ENCODE peak calls at places on chromosomes 7 and 10, in five cellular contexts. One of them, this sample, is unnamed.

GRCh38 chr7:136953386-136953785 is 84.9 kb downstream of the CHRM2 start:
- DNase-seq in heart left ventricle: no peak
- DNase-seq in HCT116: no peak
- DNase-seq in right lobe of liver: no peak
- DNase-seq in endothelial cell of umbilical vein: peak; percentile 25
- DNase-seq in this sample: no peak

GRCh38 chr7:16066805-16067459 is 354.4 kb downstream of the CRPPA start:
- DNase-seq in heart left ventricle: no peak
- DNase-seq in HCT116: no peak
- DNase-seq in right lobe of liver: no peak
- DNase-seq in endothelial cell of umbilical vein: peak; percentile 50
- DNase-seq in this sample: no peak

GRCh38 chr10:14134275-14134674 is 196.4 kb downstream of the FRMD4A start:
- DNase-seq in heart left ventricle: no peak
- DNase-seq in HCT116: no peak
- DNase-seq in right lobe of liver: no peak
- DNase-seq in endothelial cell of umbilical vein: no peak
- DNase-seq in this sample: no peak

GRCh38 chr7:65477326-65477725 is 103.7 kb downstream of the ZNF92 start:
- DNase-seq in heart left ventricle: no peak
- DNase-seq in HCT116: peak; percentile 46
- DNase-seq in right lobe of liver: no peak
- DNase-seq in endothelial cell of umbilical vein: no peak
- DNase-seq in this sample: peak; percentile 47

GRCh38 chr7:48255046-48255445 is 83.8 kb downstream of the ABCA13 start:
- DNase-seq in heart left ventricle: no peak
- DNase-seq in HCT116: no peak
- DNase-seq in right lobe of liver: no peak
- DNase-seq in endothelial cell of umbilical vein: peak; percentile 6
- DNase-seq in this sample: no peak

GRCh38 chr7:70071786-70072185 is 473.5 kb downstream of the AUTS2 start:
- DNase-seq in heart left ventricle: no peak
- DNase-seq in HCT116: no peak
- DNase-seq in right lobe of liver: peak; percentile 76
- DNase-seq in endothelial cell of umbilical vein: no peak
- DNase-seq in this sample: no peak

GRCh38 chr7:16708980-16709379 is 44.6 kb upstream of the TSPAN13 start:
- DNase-seq in heart left ventricle: peak; percentile 41
- DNase-seq in HCT116: no peak
- DNase-seq in right lobe of liver: no peak
- DNase-seq in endothelial cell of umbilical vein: peak; percentile 45
- DNase-seq in this sample: no peak

GRCh38 chr7:106521541-106521940 is 139.4 kb downstream of the CCDC71L start:
- DNase-seq in heart left ventricle: no peak
- DNase-seq in HCT116: no peak
- DNase-seq in right lobe of liver: no peak
- DNase-seq in endothelial cell of umbilical vein: no peak
- DNase-seq in this sample: no peak

GRCh38 chr7:98394377-98394836 is 6.5 kb downstream of the BAIAP2L1 start:
- DNase-seq in heart left ventricle: no peak
- DNase-seq in HCT116: peak; percentile 34
- DNase-seq in right lobe of liver: no peak
- DNase-seq in endothelial cell of umbilical vein: no peak
- DNase-seq in this sample: no peak

GRCh38 chr7:143257501-143257900 is 5.7 kb upstream of the GSTK1 start:
- DNase-seq in heart left ventricle: no peak
- DNase-seq in HCT116: no peak
- DNase-seq in right lobe of liver: no peak
- DNase-seq in endothelial cell of umbilical vein: no peak
- DNase-seq in this sample: no peak

GRCh38 chr10:16449454-16449853 is 12.6 kb downstream of the PTER start:
- DNase-seq in heart left ventricle: no peak
- DNase-seq in HCT116: no peak
- DNase-seq in right lobe of liver: no peak
- DNase-seq in endothelial cell of umbilical vein: no peak
- DNase-seq in this sample: no peak

GRCh38 chr10:99777918-99778716 is 4.3 kb upstream of the ABCC2 start:
- DNase-seq in heart left ventricle: no peak
- DNase-seq in HCT116: no peak
- DNase-seq in right lobe of liver: peak; percentile 66
- DNase-seq in endothelial cell of umbilical vein: peak; percentile 37
- DNase-seq in this sample: no peak

GRCh38 chr7:39824801-39825200 is 125.3 kb upstream of the CDK13 start:
- DNase-seq in heart left ventricle: no peak
- DNase-seq in HCT116: no peak
- DNase-seq in right lobe of liver: no peak
- DNase-seq in endothelial cell of umbilical vein: no peak
- DNase-seq in this sample: no peak

GRCh38 chr7:25862254-25862992 is 289.6 kb upstream of the NFE2L3 start:
- DNase-seq in heart left ventricle: peak; percentile 89
- DNase-seq in HCT116: peak; percentile 100
- DNase-seq in right lobe of liver: peak; percentile 77
- DNase-seq in endothelial cell of umbilical vein: peak; percentile 100
- DNase-seq in this sample: peak; percentile 89

GRCh38 chr10:47165711-47166404 is 134.1 kb upstream of the GDF10 start:
- DNase-seq in heart left ventricle: peak; percentile 40
- DNase-seq in HCT116: no peak
- DNase-seq in right lobe of liver: peak; percentile 73
- DNase-seq in endothelial cell of umbilical vein: peak; percentile 11
- DNase-seq in this sample: peak; percentile 36

GRCh38 chr7:22853674-22854157 is 31.1 kb upstream of the TOMM7 start:
- DNase-seq in heart left ventricle: peak; percentile 40
- DNase-seq in HCT116: peak; percentile 54
- DNase-seq in right lobe of liver: no peak
- DNase-seq in endothelial cell of umbilical vein: peak; percentile 14
- DNase-seq in this sample: peak; percentile 45

GRCh38 chr10:76430330-76430729 is 998.9 kb downstream of the LRMDA start:
- DNase-seq in heart left ventricle: no peak
- DNase-seq in HCT116: no peak
- DNase-seq in right lobe of liver: no peak
- DNase-seq in endothelial cell of umbilical vein: peak; percentile 4
- DNase-seq in this sample: no peak

GRCh38 chr10:70891636-70892035 is 3.3 kb upstream of the PCBD1 start:
- DNase-seq in heart left ventricle: no peak
- DNase-seq in HCT116: no peak
- DNase-seq in right lobe of liver: no peak
- DNase-seq in endothelial cell of umbilical vein: peak; percentile 36
- DNase-seq in this sample: no peak

GRCh38 chr10:96586419-96587254 is at the start of gene TM9SF3:
- DNase-seq in heart left ventricle: peak; percentile 95
- DNase-seq in HCT116: peak; percentile 49
- DNase-seq in right lobe of liver: peak; percentile 96
- DNase-seq in endothelial cell of umbilical vein: peak; percentile 84
- DNase-seq in this sample: peak; percentile 94

GRCh38 chr10:114151892-114152291 is 22.1 kb downstream of the CCDC186 start:
- DNase-seq in heart left ventricle: no peak
- DNase-seq in HCT116: no peak
- DNase-seq in right lobe of liver: no peak
- DNase-seq in endothelial cell of umbilical vein: no peak
- DNase-seq in this sample: no peak

GRCh38 chr10:79400567-79401004 is 44.8 kb downstream of the ZCCHC24 start:
- DNase-seq in heart left ventricle: no peak
- DNase-seq in HCT116: peak; percentile 8
- DNase-seq in right lobe of liver: no peak
- DNase-seq in endothelial cell of umbilical vein: no peak
- DNase-seq in this sample: peak; percentile 58

GRCh38 chr10:7410306-7410799 is 481 bp downstream of the SFMBT2 start:
- DNase-seq in heart left ventricle: peak; percentile 32
- DNase-seq in HCT116: no peak
- DNase-seq in right lobe of liver: no peak
- DNase-seq in endothelial cell of umbilical vein: no peak
- DNase-seq in this sample: peak; percentile 16

GRCh38 chr10:88062798-88063472 is 199.5 kb downstream of the PTEN start:
- DNase-seq in heart left ventricle: no peak
- DNase-seq in HCT116: no peak
- DNase-seq in right lobe of liver: peak; percentile 63
- DNase-seq in endothelial cell of umbilical vein: peak; percentile 69
- DNase-seq in this sample: no peak

GRCh38 chr7:149735779-149736477 is 37.5 kb downstream of the ZNF467 start:
- DNase-seq in heart left ventricle: no peak
- DNase-seq in HCT116: no peak
- DNase-seq in right lobe of liver: no peak
- DNase-seq in endothelial cell of umbilical vein: no peak
- DNase-seq in this sample: no peak

GRCh38 chr10:99667108-99667751 is 7.9 kb downstream of the ENTPD7 start:
- DNase-seq in heart left ventricle: no peak
- DNase-seq in HCT116: peak; percentile 54
- DNase-seq in right lobe of liver: no peak
- DNase-seq in endothelial cell of umbilical vein: peak; percentile 60
- DNase-seq in this sample: no peak

GRCh38 chr7:111827863-111828504 is 265.7 kb upstream of the IMMP2L start:
- DNase-seq in heart left ventricle: no peak
- DNase-seq in HCT116: no peak
- DNase-seq in right lobe of liver: no peak
- DNase-seq in endothelial cell of umbilical vein: peak; percentile 73
- DNase-seq in this sample: no peak

GRCh38 chr7:875476-876076 is 778 bp upstream of the GET4 start:
- DNase-seq in heart left ventricle: no peak
- DNase-seq in HCT116: no peak
- DNase-seq in right lobe of liver: no peak
- DNase-seq in endothelial cell of umbilical vein: no peak
- DNase-seq in this sample: no peak

GRCh38 chr10:27833792-27834191 is 88.2 kb upstream of the MKX start:
- DNase-seq in heart left ventricle: no peak
- DNase-seq in HCT116: no peak
- DNase-seq in right lobe of liver: no peak
- DNase-seq in endothelial cell of umbilical vein: no peak
- DNase-seq in this sample: no peak

GRCh38 chr7:44398506-44398905 is 73.1 kb upstream of the CAMK2B start:
- DNase-seq in heart left ventricle: peak; percentile 83
- DNase-seq in HCT116: no peak
- DNase-seq in right lobe of liver: no peak
- DNase-seq in endothelial cell of umbilical vein: peak; percentile 98
- DNase-seq in this sample: no peak

GRCh38 chr10:42551582-42552187 is 86.7 kb downstream of the ZNF33B start:
- DNase-seq in heart left ventricle: no peak
- DNase-seq in HCT116: no peak
- DNase-seq in right lobe of liver: no peak
- DNase-seq in endothelial cell of umbilical vein: no peak
- DNase-seq in this sample: no peak

GRCh38 chr7:47520408-47520807 is 61.5 kb downstream of the TNS3 start:
- DNase-seq in heart left ventricle: peak; percentile 78
- DNase-seq in HCT116: no peak
- DNase-seq in right lobe of liver: no peak
- DNase-seq in endothelial cell of umbilical vein: no peak
- DNase-seq in this sample: no peak

DNA sequence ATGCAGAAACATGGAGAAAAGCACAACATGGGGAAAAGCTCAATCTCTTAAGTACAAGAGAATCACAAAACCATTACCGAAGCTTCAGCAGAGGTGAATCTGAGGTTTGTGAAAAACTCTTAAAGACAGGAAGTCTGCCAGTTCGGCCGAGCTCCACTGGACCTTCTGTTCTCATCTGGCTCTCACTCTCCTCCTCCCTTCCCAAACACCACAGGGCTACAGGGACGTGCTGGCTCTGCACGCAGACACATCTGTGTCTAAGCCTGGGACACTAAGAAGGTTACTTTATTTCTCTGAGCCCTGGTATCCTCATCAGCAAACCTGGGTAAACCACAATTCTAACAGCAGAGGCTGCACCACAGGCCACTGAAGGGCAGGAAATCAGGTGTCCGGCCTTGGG is 133.8 kb downstream of the COBL start:
- DNase-seq in heart left ventricle: no peak
- DNase-seq in HCT116: no peak
- DNase-seq in right lobe of liver: no peak
- DNase-seq in endothelial cell of umbilical vein: no peak
- DNase-seq in this sample: peak; percentile 52
- H3K4me3 ChIP-seq in heart left ventricle: no peak overlapping the region
- H3K4me3 ChIP-seq in HCT116: no peak overlapping the region
- H3K4me3 ChIP-seq in right lobe of liver: no peak overlapping the region
- H3K4me3 ChIP-seq in endothelial cell of umbilical vein: no peak overlapping the region
- H3K4me3 ChIP-seq in this sample: no peak overlapping the region

DNA sequence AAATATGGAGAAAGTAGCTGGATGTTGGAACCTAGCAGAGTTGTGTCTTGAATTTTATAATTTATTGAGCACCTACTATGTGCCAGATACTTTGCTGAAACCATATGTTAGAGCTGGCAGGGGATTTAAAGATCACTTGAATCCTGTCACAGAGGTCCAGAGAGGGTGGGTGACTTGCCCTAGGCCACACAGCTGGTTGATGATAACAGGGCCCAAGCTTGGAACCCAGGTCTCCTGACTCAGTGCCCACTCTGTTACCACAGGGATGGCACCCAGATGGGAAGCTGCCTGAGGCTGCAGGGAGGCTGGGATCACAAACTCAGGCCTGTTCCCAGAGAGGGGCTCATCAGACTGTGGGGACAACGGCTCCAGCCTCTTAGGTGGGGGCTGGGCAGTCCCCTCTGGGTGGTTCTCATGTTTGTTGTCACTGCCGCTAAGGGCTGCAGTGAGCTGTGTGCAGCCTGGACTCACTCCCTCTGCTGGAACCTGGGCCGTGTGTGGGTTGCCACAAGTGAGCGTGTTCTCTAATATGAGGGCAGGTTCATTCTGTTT is 18.6 kb downstream of the GOLGA7B start:
- DNase-seq in heart left ventricle: no peak
- DNase-seq in HCT116: no peak
- DNase-seq in right lobe of liver: no peak
- DNase-seq in endothelial cell of umbilical vein: no peak
- DNase-seq in this sample: no peak
- TF ChIP-seq CTCF in heart left ventricle: no peak
- TF ChIP-seq CTCF in HCT116: no peak
- TF ChIP-seq CTCF in right lobe of liver: no peak
- TF ChIP-seq CTCF in endothelial cell of umbilical vein: no peak
- TF ChIP-seq CTCF in this sample: no peak

GRCh38 chr10:68231106-68231901 is 609 bp downstream of the ATOH7 start:
- DNase-seq in heart left ventricle: peak; percentile 62
- DNase-seq in HCT116: peak; percentile 45
- DNase-seq in right lobe of liver: peak; percentile 65
- DNase-seq in endothelial cell of umbilical vein: peak; percentile 81
- DNase-seq in this sample: peak; percentile 80
- TF ChIP-seq POLR2A in heart left ventricle: no peak
- TF ChIP-seq POLR2A in HCT116: no peak
- TF ChIP-seq POLR2A in right lobe of liver: no peak
- TF ChIP-seq POLR2A in endothelial cell of umbilical vein: no peak
- TF ChIP-seq POLR2A in this sample: no peak

DNA sequence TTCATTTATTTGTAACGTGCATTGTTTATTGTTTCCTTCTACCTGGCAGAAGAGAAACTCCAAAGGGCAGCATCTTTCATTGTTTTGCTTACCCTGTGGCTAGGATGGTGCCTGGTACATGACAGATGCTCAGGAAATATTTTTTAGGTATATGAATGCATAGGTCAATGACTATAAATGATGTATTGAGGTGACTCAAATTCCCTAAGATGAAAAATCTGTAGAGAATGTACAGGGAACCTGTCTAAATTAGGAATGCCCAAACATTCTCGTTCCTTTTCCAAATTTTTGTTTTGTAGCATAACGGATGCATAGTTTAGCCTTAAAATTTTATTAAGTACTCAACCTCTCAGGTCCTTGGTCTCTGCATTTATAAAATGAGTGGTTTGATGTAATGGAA is 71.6 kb downstream of the NRP1 start:
- DNase-seq in heart left ventricle: no peak
- DNase-seq in HCT116: no peak
- DNase-seq in right lobe of liver: no peak
- DNase-seq in endothelial cell of umbilical vein: no peak
- DNase-seq in this sample: no peak
- H3K4me3 ChIP-seq in heart left ventricle: no peak overlapping the region
- H3K4me3 ChIP-seq in HCT116: no peak overlapping the region
- H3K4me3 ChIP-seq in right lobe of liver: no peak overlapping the region
- H3K4me3 ChIP-seq in endothelial cell of umbilical vein: no peak overlapping the region
- H3K4me3 ChIP-seq in this sample: no peak overlapping the region

This sample was measured in testis.